ENCODE peak calls at places on chromosomes 11 and 22, in ten cellular contexts. R is neuronal stem cell, Y is GM23338, M is MM.1S, L is IMR-90, U is GM23248, T is fibroblast of lung, G is OCI-LY7, X is PC-3, B is SK-N-SH. D is an unnamed sample.

GRCh38 chr11:20479399-20479974 is 92.0 kb downstream of the PRMT3 start:
- DNase-seq in U (no peak), B (no peak), M (no peak), X (no peak), Y (no peak), T (no peak), G (no peak), R (no peak), L (no peak), D (no peak)

GRCh38 chr11:45885274-45885920 is at the start of gene MAPK8IP1:
- DNase-seq in U (peak; percentile 64), T (no peak), R (peak; percentile 71), B (peak; percentile 97), Y (peak; percentile 88), X (peak; percentile 41), L (no peak), M (peak; percentile 76), G (peak; percentile 59), D (no peak)

GRCh38 chr22:39306456-39307361 is 12.7 kb downstream of the RPL3 start:
- DNase-seq in M (peak; percentile 50), Y (peak; percentile 83), G (peak; percentile 50), B (peak; percentile 51), T (no peak), X (peak; percentile 35), R (no peak), U (no peak), L (no peak), D (no peak)

GRCh38 chr11:18633256-18634139 is 644 bp downstream of the SPTY2D1 start:
- DNase-seq in X (no peak), G (peak; percentile 44), M (peak; percentile 77), R (no peak), T (peak; percentile 19), B (peak; percentile 54), Y (peak; percentile 10), L (peak; percentile 48), U (peak; percentile 63), D (no peak)

GRCh38 chr22:19086944-19087343 is 35.3 kb downstream of the DGCR2 start:
- DNase-seq in M (no peak), B (no peak), T (peak; percentile 69), Y (no peak), L (peak; percentile 69), X (peak; percentile 3), G (no peak), U (peak; percentile 70), R (no peak), D (no peak)

GRCh38 chr11:33317662-33318061 is 60.5 kb downstream of the HIPK3 start:
- DNase-seq in X (peak; percentile 24), L (peak; percentile 56), U (peak; percentile 72), G (no peak), R (no peak), B (no peak), M (no peak), Y (no peak), T (peak; percentile 69), D (no peak)

GRCh38 chr11:15955595-15955994 is 400.8 kb downstream of the SOX6 start:
- DNase-seq in M (no peak), L (peak; percentile 22), X (no peak), U (no peak), Y (no peak), B (no peak), R (no peak), T (peak; percentile 34), G (no peak), D (no peak)

GRCh38 chr11:10638285-10638684 is 55.3 kb downstream of the IRAG1 start:
- DNase-seq in L (no peak), G (no peak), B (peak; percentile 48), M (no peak), R (no peak), T (peak; percentile 82), X (no peak), Y (no peak), U (peak; percentile 51), D (no peak)

GRCh38 chr11:104159356-104159755 is 4.6 kb downstream of the PDGFD start:
- DNase-seq in G (no peak), T (peak; percentile 60), B (no peak), M (no peak), L (peak; percentile 54), R (no peak), X (peak; percentile 14), U (no peak), Y (no peak), D (no peak)

GRCh38 chr22:38135133-38135706 is 24.7 kb upstream of the BAIAP2L2 start:
- DNase-seq in T (peak; percentile 86), G (no peak), M (no peak), B (no peak), L (peak; percentile 90), X (peak; percentile 88), U (peak; percentile 91), R (no peak), Y (no peak), D (peak; percentile 81)

GRCh38 chr11:43021466-43021865 is 290.3 kb upstream of the API5 start:
- DNase-seq in M (peak; percentile 13), T (no peak), U (no peak), G (peak; percentile 15), R (no peak), L (no peak), Y (peak; percentile 33), B (peak; percentile 41), X (peak; percentile 15), D (no peak)

GRCh38 chr11:92793189-92793588 is 176.3 kb upstream of the MTNR1B start:
- DNase-seq in U (no peak), L (no peak), G (no peak), X (no peak), T (no peak), Y (peak; percentile 49), B (no peak), M (no peak), R (peak; percentile 15), D (no peak)

DNA sequence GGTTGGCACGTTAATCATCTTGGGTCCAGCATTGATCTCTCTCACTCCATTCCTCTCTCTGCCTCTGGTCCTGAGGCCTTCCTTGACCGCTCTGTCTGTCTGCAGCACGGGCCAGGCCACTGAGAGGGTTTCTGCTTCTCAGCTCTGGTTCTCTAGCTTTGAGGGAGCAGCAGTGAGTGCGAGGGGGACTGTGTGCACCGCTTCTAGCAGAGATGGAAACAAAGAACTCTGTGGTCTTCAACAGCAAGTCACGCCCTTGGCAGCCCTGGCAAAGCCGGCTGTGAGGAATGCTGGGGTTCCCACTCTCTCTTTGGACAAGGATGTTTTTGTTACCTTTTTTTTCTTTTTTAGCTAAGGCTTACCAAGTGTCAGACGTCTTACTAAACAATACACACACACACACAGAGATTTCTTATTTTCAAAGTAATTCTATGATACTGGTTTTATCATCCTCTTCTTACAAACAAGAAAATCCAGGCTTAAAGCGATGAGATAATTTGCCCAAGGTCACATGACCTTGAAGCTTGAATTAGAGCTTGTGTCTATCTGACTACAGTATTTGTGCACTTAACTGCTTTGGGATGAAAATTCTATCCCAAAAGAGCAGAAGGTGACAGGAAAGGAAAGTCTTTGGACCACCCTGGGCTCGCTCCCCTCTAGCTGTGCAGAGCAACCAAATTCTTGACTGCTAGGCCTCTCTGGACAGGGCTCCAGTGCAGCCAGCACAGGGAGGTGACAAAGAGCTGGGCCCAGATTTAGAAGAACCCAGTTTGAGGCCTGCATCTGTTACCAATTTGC is 293.2 kb downstream of the NTM start:
- DNase-seq in Y (no peak), U (no peak), B (no peak), R (no peak), X (no peak), G (no peak), T (no peak), M (no peak), L (no peak), D (no peak)
- H2AFZ ChIP-seq in Y (peak overlapping the region; percentile 63), U (no peak overlapping the region), B (no peak overlapping the region), R (no peak overlapping the region), X (no peak overlapping the region), G (no peak overlapping the region), T (no peak overlapping the region), M (no peak overlapping the region), L (no peak overlapping the region), D (no peak overlapping the region)

GRCh38 chr11:118304227-118304808 is at the start of gene CD3E:
- DNase-seq in U (no peak), X (no peak), G (peak; percentile 37), T (no peak), R (no peak), L (no peak), M (peak; percentile 42), Y (no peak), B (no peak), D (no peak)
- H2AFZ ChIP-seq in U (no peak within 1 kb of the TSS), X (no peak within 1 kb of the TSS), G (peak within 1 kb of the TSS; percentile 89), T (no peak within 1 kb of the TSS), R (peak within 1 kb of the TSS; percentile 40), L (no peak within 1 kb of the TSS), M (peak within 1 kb of the TSS; percentile 59), Y (peak within 1 kb of the TSS; percentile 95), B (no peak within 1 kb of the TSS), D (no peak within 1 kb of the TSS)

GRCh38 chr11:86792150-86792549 is 8.2 kb upstream of the PRSS23 start:
- DNase-seq in T (no peak), M (no peak), X (no peak), B (no peak), G (no peak), R (no peak), Y (no peak), U (no peak), L (no peak), D (no peak)

GRCh38 chr11:86793307-86793706 is 7.0 kb upstream of the PRSS23 start:
- DNase-seq in T (no peak), G (no peak), U (no peak), L (no peak), B (no peak), X (no peak), M (no peak), R (no peak), Y (no peak), D (no peak)

GRCh38 chr11:86787651-86788050 is 12.7 kb upstream of the PRSS23 start:
- DNase-seq in L (no peak), G (no peak), Y (no peak), R (no peak), X (no peak), U (no peak), B (no peak), T (no peak), M (no peak), D (no peak)

GRCh38 chr11:86790073-86790727 is 10.1 kb upstream of the PRSS23 start:
- DNase-seq in B (no peak), Y (no peak), U (no peak), G (no peak), L (no peak), X (peak; percentile 49), R (no peak), T (no peak), M (no peak), D (no peak)

GRCh38 chr11:86790867-86791849 is 9.2 kb upstream of the PRSS23 start:
- DNase-seq in L (no peak), M (no peak), T (no peak), Y (no peak), G (no peak), U (no peak), R (no peak), B (no peak), X (peak; percentile 6), D (no peak)
- H2AFZ ChIP-seq in L (no peak overlapping the region), M (no peak overlapping the region), T (no peak overlapping the region), Y (peak overlapping the region; percentile 74), G (no peak overlapping the region), U (no peak overlapping the region), R (peak overlapping the region; percentile 44), B (no peak overlapping the region), X (no peak overlapping the region), D (no peak overlapping the region)

GRCh38 chr11:112962854-112963367 is 1.7 kb downstream of the NCAM1 start:
- DNase-seq in M (no peak), Y (peak; percentile 71), G (no peak), X (no peak), R (peak; percentile 65), T (peak; percentile 34), U (peak; percentile 47), L (no peak), B (peak; percentile 85), D (no peak)
- H2AFZ ChIP-seq in M (peak overlapping the region; percentile 79), Y (peak overlapping the region; percentile 80), G (no peak overlapping the region), X (no peak overlapping the region), R (peak overlapping the region; percentile 98), T (no peak overlapping the region), U (peak overlapping the region; percentile 44), L (peak overlapping the region; percentile 75), B (peak overlapping the region; percentile 87), D (no peak overlapping the region)

GRCh38 chr11:59172345-59173079 is 580 bp downstream of the DTX4 start:
- DNase-seq in Y (peak; percentile 52), B (peak; percentile 63), X (peak; percentile 13), U (peak; percentile 42), R (no peak), G (peak; percentile 66), L (no peak), T (no peak), M (peak; percentile 20), D (no peak)
- H2AFZ ChIP-seq in Y (peak overlapping the region; percentile 97), B (peak overlapping the region; percentile 98), X (peak overlapping the region; percentile 92), U (peak overlapping the region; percentile 81), R (peak overlapping the region; percentile 76), G (peak overlapping the region; percentile 95), L (peak overlapping the region; percentile 92), T (peak overlapping the region; percentile 75), M (peak overlapping the region; percentile 77), D (peak overlapping the region; percentile 89)